ENCODE peak calls at places on chromosome 6, in eight cellular contexts. E, R, Z, T, N, W, I and O are unnamed samples.

GRCh38 chr6:169370054-169370453 is 116.4 kb upstream of the THBS2 start:
- DNase-seq in E (no peak), R (peak; percentile 77), Z (no peak), T (no peak), N (no peak), W (no peak), I (no peak), O (no peak)

GRCh38 chr6:75727206-75727605 is 21.8 kb upstream of the MYO6 start:
- DNase-seq in E (no peak), R (no peak), Z (no peak), T (no peak), N (no peak), W (no peak), I (no peak), O (no peak)

GRCh38 chr6:119296036-119297035 is 53.2 kb downstream of the MAN1A1 start:
- DNase-seq in E (no peak), R (peak; percentile 69), Z (no peak), T (no peak), N (no peak), W (no peak), I (no peak), O (no peak)

GRCh38 chr6:117503211-117503610 is 20.7 kb downstream of the DCBLD1 start:
- DNase-seq in E (no peak), R (no peak), Z (no peak), T (no peak), N (no peak), W (no peak), I (no peak), O (no peak)

GRCh38 chr6:1027109-1027794 is 284.6 kb upstream of the FOXQ1 start:
- DNase-seq in E (no peak), R (no peak), Z (no peak), T (no peak), N (no peak), W (peak; percentile 23), I (no peak), O (no peak)

GRCh38 chr6:134537146-134537555 is 219.2 kb upstream of the SGK1 start:
- DNase-seq in E (no peak), R (peak; percentile 95), Z (no peak), T (no peak), N (no peak), W (no peak), I (no peak), O (no peak)

GRCh38 chr6:105041880-105042279 is 85.0 kb downstream of the LIN28B start:
- DNase-seq in E (no peak), R (peak; percentile 77), Z (no peak), T (no peak), N (no peak), W (no peak), I (no peak), O (no peak)

GRCh38 chr6:89610149-89610642 is 28.4 kb downstream of the LYRM2 start:
- DNase-seq in E (peak; percentile 72), R (peak; percentile 9), Z (peak; percentile 89), T (peak; percentile 89), N (peak; percentile 69), W (peak; percentile 72), I (peak; percentile 30), O (peak; percentile 56)

GRCh38 chr6:152458648-152459047 is 178.5 kb downstream of the SYNE1 start:
- DNase-seq in E (no peak), R (peak; percentile 31), Z (no peak), T (no peak), N (no peak), W (no peak), I (no peak), O (peak; percentile 66)

GRCh38 chr6:142855877-142856606 is 88.9 kb downstream of the HIVEP2 start:
- DNase-seq in E (no peak), R (no peak), Z (no peak), T (no peak), N (no peak), W (no peak), I (no peak), O (no peak)

GRCh38 chr6:143811492-143812157 is 31.5 kb upstream of the LTV1 start:
- DNase-seq in E (no peak), R (no peak), Z (no peak), T (no peak), N (no peak), W (no peak), I (no peak), O (no peak)

GRCh38 chr6:66948106-66948505 is 1241.1 kb upstream of the EYS start:
- DNase-seq in E (no peak), R (peak; percentile 29), Z (no peak), T (no peak), N (no peak), W (no peak), I (no peak), O (no peak)

GRCh38 chr6:31903957-31904356 is 2.1 kb upstream of the ZBTB12 start:
- DNase-seq in E (no peak), R (no peak), Z (no peak), T (no peak), N (no peak), W (no peak), I (no peak), O (no peak)

GRCh38 chr6:42820509-42821340 is 38.9 kb downstream of the BICRAL start:
- DNase-seq in E (no peak), R (no peak), Z (peak; percentile 75), T (no peak), N (peak; percentile 16), W (no peak), I (no peak), O (peak; percentile 54)

GRCh38 chr6:3147914-3148757 is 9.2 kb downstream of the TUBB2A start:
- DNase-seq in E (no peak), R (no peak), Z (no peak), T (no peak), N (no peak), W (no peak), I (no peak), O (no peak)

GRCh38 chr6:142323377-142323776 is 21.6 kb downstream of the ADGRG6 start:
- DNase-seq in E (no peak), R (peak; percentile 44), Z (no peak), T (no peak), N (no peak), W (peak; percentile 81), I (no peak), O (no peak)

GRCh38 chr6:43702522-43703440 is 15.2 kb upstream of the MRPS18A start:
- DNase-seq in E (peak; percentile 62), R (peak; percentile 79), Z (peak; percentile 97), T (peak; percentile 92), N (peak; percentile 94), W (peak; percentile 94), I (no peak), O (peak; percentile 99)

GRCh38 chr6:82959385-82959941 is 106.2 kb downstream of the UBE3D start:
- DNase-seq in E (no peak), R (peak; percentile 95), Z (no peak), T (no peak), N (no peak), W (no peak), I (no peak), O (peak; percentile 27)
- H3K27ac ChIP-seq in E (no peak overlapping the region), R (no peak overlapping the region), Z (no peak overlapping the region), T (no peak overlapping the region), N (no peak overlapping the region), W (no peak overlapping the region), I (no peak overlapping the region), O (no peak overlapping the region)

DNA sequence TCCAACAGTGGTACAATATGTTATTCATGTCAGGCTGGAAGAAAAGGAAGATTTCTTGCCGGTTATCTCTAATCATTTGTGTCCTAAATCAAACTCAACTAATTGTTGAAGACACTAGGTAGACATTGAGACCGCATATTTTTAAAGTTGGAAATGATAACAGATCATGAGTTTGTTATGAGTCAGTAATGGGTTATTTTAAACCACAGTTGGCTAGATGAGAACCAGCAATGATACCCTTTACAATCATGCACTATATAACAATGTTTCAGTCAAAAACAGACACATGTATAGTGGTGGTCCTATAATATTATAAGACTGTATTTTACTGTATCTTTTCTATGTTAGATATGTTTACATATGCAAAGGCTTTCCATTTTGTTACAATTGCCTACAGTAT is 241.6 kb downstream of the LMBRD1 start:
- DNase-seq in E (no peak), R (no peak), Z (no peak), T (no peak), N (no peak), W (no peak), I (no peak), O (no peak)
- H3K4me1 ChIP-seq in E (no peaks in the 10 kb centered on the region), R (no peaks in the 10 kb centered on the region), Z (no peaks in the 10 kb centered on the region), T (no peaks in the 10 kb centered on the region), N (no peaks in the 10 kb centered on the region), W (no peaks in the 10 kb centered on the region), I (no peaks in the 10 kb centered on the region), O (no peaks in the 10 kb centered on the region)

GRCh38 chr6:7954477-7955200 is 44.1 kb upstream of the TXNDC5 start:
- DNase-seq in E (no peak), R (no peak), Z (no peak), T (no peak), N (no peak), W (no peak), I (no peak), O (no peak)

GRCh38 chr6:7960848-7961247 is 50.3 kb upstream of the TXNDC5 start:
- DNase-seq in E (no peak), R (no peak), Z (no peak), T (no peak), N (no peak), W (no peak), I (peak; percentile 48), O (no peak)

GRCh38 chr6:7959453-7959852 is 48.9 kb upstream of the TXNDC5 start:
- DNase-seq in E (no peak), R (no peak), Z (no peak), T (no peak), N (no peak), W (no peak), I (no peak), O (no peak)

GRCh38 chr6:7958464-7958863 is 47.9 kb upstream of the TXNDC5 start:
- DNase-seq in E (no peak), R (no peak), Z (no peak), T (no peak), N (no peak), W (no peak), I (no peak), O (no peak)

DNA sequence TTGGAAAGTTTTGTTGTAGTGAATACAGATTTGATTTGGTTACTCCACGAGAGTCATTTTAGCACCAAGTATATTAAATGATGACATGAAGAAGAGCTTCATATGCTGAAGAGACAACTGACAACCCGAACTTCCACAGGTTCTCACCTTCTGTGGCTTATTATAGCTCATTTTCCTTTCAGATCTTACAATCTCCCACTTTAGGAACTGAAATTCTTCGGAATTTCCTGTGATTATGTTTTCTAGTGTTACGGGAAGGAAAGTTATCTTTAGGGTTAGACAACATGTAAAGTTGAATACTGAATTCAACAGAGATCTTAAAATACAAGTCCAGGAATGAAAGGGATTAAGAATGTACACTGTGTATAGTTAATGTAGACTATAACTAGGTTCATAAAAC is 49.6 kb upstream of the TXNDC5 start:
- DNase-seq in E (no peak), R (no peak), Z (no peak), T (no peak), N (no peak), W (no peak), I (no peak), O (no peak)
- H3K27ac ChIP-seq in E (no peak overlapping the region), R (no peak overlapping the region), Z (no peak overlapping the region), T (no peak overlapping the region), N (no peak overlapping the region), W (no peak overlapping the region), I (no peak overlapping the region), O (no peak overlapping the region)

DNA sequence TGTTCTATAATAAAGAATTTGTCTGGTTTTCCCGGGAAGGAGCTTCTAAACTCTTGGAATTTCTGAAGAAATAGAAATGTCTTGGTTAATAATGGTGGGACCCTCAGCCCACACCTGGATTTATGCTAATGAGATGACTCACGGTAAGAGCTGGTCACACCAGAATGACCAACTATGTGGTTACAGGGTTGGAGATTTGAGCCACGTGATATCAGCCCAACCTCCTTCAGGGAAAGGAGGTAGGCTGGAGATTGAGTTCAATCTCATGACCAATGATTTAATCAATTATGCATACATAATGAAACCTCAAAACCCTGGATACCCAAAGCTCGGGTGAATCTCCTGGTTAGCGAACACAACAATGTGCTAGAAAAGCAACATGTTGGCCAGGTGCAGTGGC is 22.1 kb upstream of the CDKN1A start:
- DNase-seq in E (no peak), R (peak; percentile 59), Z (no peak), T (no peak), N (no peak), W (no peak), I (no peak), O (no peak)
- H3K4me1 ChIP-seq in E (peaks cover 64% of the 10 kb centered on the region), R (peaks cover 7% of the 10 kb centered on the region), Z (peaks cover 3% of the 10 kb centered on the region), T (peaks cover 3% of the 10 kb centered on the region), N (peaks cover 11% of the 10 kb centered on the region), W (peaks cover 19% of the 10 kb centered on the region), I (peaks cover 64% of the 10 kb centered on the region), O (peaks cover 5% of the 10 kb centered on the region)